ENCODE peak calls at places on chromosome 13, in seven cellular contexts. A is HCT116, J is SK-N-SH, V is H1, M is GM12878, T is HepG2, Y is K562. N is an unnamed sample.
A peak's percentile ranks its signal among the peaks of the same experiment; 100 is the strongest.

GRCh38 chr13:27953671-27954405 is 15.3 kb downstream of the CDX2 start:
- DNase-seq in A (peak; percentile 54), J (peak; percentile 90), V (peak; percentile 95), M (no peak), T (peak; percentile 19), Y (peak; percentile 56), N (no peak)

GRCh38 chr13:51832471-51833152 is 12.4 kb downstream of the TMEM272 start:
- DNase-seq in A (no peak), J (peak; percentile 39), V (no peak), M (no peak), T (no peak), Y (no peak), N (peak; percentile 35)

GRCh38 chr13:36551445-36551844 is 119.2 kb downstream of the CCNA1 start:
- DNase-seq in A (no peak), J (no peak), V (no peak), M (no peak), T (no peak), Y (no peak), N (no peak)

GRCh38 chr13:92658293-92658692 is 568.3 kb upstream of the GPC6 start:
- DNase-seq in A (no peak), J (no peak), V (no peak), M (no peak), T (no peak), Y (no peak), N (no peak)

GRCh38 chr13:95624020-95624419 is 20.5 kb downstream of the DZIP1 start:
- DNase-seq in A (peak; percentile 39), J (peak; percentile 52), V (peak; percentile 48), M (no peak), T (peak; percentile 29), Y (peak; percentile 31), N (peak; percentile 64)

GRCh38 chr13:78657699-78658629 is 991 bp downstream of the OBI1 start:
- DNase-seq in A (no peak), J (peak; percentile 22), V (no peak), M (no peak), T (peak; percentile 74), Y (no peak), N (no peak)

GRCh38 chr13:75876371-75877050 is 240.4 kb downstream of the LMO7 start:
- DNase-seq in A (peak; percentile 60), J (peak; percentile 55), V (peak; percentile 70), M (peak; percentile 23), T (peak; percentile 46), Y (peak; percentile 52), N (peak; percentile 65)

GRCh38 chr13:36450534-36450933 is 18.2 kb downstream of the CCNA1 start:
- DNase-seq in A (no peak), J (no peak), V (no peak), M (no peak), T (no peak), Y (no peak), N (no peak)

GRCh38 chr13:27406178-27406939 is 18.1 kb upstream of the GTF3A start:
- DNase-seq in A (no peak), J (peak; percentile 53), V (no peak), M (no peak), T (peak; percentile 43), Y (peak; percentile 14), N (peak; percentile 72)

DNA sequence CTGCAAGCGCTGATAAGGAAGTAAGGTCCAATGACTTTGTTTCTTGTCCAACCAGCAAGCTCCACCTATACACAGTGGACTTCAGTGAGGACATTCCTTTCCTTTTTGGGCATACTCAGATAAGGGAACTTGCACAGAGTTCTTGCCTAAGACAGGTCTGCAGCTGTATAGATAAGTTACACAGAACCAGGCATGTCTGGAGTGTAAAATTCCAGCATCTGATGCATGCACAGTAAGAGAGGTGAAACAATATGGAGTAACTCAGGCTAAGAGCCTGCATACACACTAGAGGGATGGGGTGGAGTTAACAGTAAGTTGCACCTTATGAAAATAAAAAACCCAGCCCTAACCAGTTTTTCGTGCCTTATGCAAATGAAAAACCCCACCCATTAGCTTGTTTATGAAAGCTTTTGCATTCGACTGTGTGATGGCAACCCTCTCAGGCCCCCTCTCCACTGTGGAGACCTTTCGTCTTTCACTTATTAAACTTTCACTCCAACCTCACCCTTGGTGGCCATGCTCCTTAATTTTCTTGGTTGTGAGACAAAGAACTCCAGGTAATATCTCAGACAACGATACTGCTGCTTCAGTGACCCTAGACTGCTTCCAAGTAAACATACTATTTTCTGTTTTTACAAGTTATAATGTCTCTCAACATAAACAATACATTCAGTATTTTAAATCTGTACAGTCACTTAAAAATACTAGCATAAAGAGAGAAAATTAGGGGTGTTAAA is 2859.0 kb upstream of the PCDH20 start:
- DNase-seq in A (no peak), J (no peak), V (no peak), M (no peak), T (no peak), Y (peak; percentile 51), N (no peak)
- TF ChIP-seq JUND in A (no peak), J (no peak), V (no peak), M (no peak), T (no peak), Y (no peak), N (no peak)

GRCh38 chr13:33275916-33276315 is 9.6 kb downstream of the STARD13 start:
- DNase-seq in A (no peak), J (no peak), V (no peak), M (no peak), T (no peak), Y (no peak), N (no peak)
- TF ChIP-seq JUND in A (no peak), J (no peak), V (no peak), M (no peak), T (no peak), Y (no peak), N (no peak)

GRCh38 chr13:70249332-70250064 is 141.2 kb upstream of the KLHL1 start:
- DNase-seq in A (peak; percentile 28), J (no peak), V (no peak), M (no peak), T (peak; percentile 87), Y (no peak), N (no peak)
- TF ChIP-seq JUND in A (no peak), J (no peak), V (no peak), M (no peak), T (no peak), Y (no peak), N (no peak)

GRCh38 chr13:58547419-58547818 is 915.9 kb downstream of the PCDH17 start:
- DNase-seq in A (no peak), J (no peak), V (no peak), M (no peak), T (no peak), Y (no peak), N (no peak)
- TF ChIP-seq JUND in A (no peak), J (no peak), V (no peak), M (no peak), T (no peak), Y (no peak), N (no peak)

GRCh38 chr13:50593228-50593627 is 250.3 kb downstream of the DLEU7 start:
- DNase-seq in A (no peak), J (no peak), V (no peak), M (no peak), T (no peak), Y (no peak), N (no peak)

GRCh38 chr13:50589139-50589538 is 254.4 kb downstream of the DLEU7 start:
- DNase-seq in A (no peak), J (peak; percentile 16), V (no peak), M (no peak), T (no peak), Y (no peak), N (no peak)

GRCh38 chr13:50594276-50594970 is 249.1 kb downstream of the DLEU7 start:
- DNase-seq in A (no peak), J (peak; percentile 27), V (no peak), M (peak; percentile 79), T (peak; percentile 34), Y (no peak), N (no peak)

GRCh38 chr13:50589651-50590054 is 253.8 kb downstream of the DLEU7 start:
- DNase-seq in A (no peak), J (no peak), V (no peak), M (no peak), T (no peak), Y (no peak), N (no peak)

DNA sequence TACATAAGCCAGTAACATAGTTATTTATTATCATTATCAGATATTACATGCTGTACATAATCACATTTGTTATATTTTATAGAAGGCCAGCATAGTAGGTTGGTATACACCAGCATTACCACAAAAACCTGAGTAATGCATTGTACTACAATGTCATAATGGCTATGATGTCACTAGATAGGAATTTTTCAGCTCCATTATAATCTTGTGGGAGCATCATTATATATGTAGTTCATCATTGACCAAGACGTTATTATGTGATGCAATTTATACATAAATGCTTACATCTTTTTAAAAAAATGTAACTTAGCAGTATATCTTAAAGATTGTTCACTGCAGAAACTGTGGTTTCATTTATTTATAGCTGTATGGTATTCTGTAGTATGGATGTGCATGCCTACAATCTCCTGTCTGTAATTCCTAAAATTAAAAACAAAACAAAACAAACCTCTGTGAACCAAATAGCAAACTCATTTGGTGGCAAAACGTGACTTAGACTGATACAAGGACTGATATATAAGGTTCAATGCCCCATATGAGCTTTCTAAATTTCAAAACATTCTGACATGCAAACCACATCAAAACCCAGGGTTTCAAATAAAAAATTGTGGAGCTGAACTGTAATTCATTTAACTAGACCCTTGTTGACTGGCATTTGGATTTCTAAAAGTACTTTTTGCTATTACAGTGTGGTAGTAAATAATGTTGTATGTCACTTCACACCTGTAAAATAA is 250.9 kb downstream of the DLEU7 start:
- DNase-seq in A (no peak), J (no peak), V (no peak), M (no peak), T (no peak), Y (no peak), N (peak; percentile 13)
- TF ChIP-seq JUND in A (no peak), J (peak; percentile 94), V (no peak), M (no peak), T (no peak), Y (no peak), N (no peak)

DNA sequence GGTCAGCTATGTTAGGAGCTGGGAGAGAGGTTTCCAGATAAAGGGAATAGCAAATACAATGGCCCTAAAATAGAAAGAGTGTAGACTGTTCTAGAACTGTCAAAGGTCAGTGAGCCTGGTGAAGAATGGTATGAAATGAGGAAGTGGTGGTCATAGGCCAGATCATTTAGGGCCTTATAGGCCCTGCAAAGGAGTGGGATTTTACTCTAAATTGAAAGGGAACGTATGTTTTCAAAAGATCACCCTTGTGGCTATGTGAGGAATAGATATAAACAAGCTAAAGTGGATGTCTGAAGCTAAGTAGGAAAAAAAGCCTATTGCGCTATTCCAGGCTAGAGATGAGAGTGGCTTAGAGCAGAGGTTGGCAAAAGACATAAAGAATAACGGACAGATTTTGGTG is 70.7 kb upstream of the TDRD3 start:
- DNase-seq in A (no peak), J (no peak), V (no peak), M (no peak), T (peak; percentile 0), Y (no peak), N (no peak)
- TF ChIP-seq JUND in A (no peak), J (no peak), V (no peak), M (no peak), T (no peak), Y (no peak), N (no peak)